ENCODE peak calls at places on chromosome 15, in four cellular contexts. T is fibroblast of lung, S is cardiac muscle cell, K is tibial nerve. U is an unnamed sample.

GRCh38 chr15:85704021-85704420 is 90.7 kb downstream of the KLHL25 start:
- DNase-seq in T (peak; percentile 36), S (no peak), K (no peak), U (no peak)

GRCh38 chr15:68479870-68480269 is 47.9 kb upstream of the ITGA11 start:
- DNase-seq in T (peak; percentile 66), S (no peak), K (no peak), U (no peak)

GRCh38 chr15:65409284-65409631 is 13.5 kb downstream of the IGDCC4 start:
- DNase-seq in T (peak; percentile 100), S (peak; percentile 97), K (no peak), U (no peak)

GRCh38 chr15:31346367-31347066 is 19.9 kb downstream of the KLF13 start:
- DNase-seq in T (no peak), S (no peak), K (no peak), U (no peak)

GRCh38 chr15:69068157-69068556 is 53.7 kb downstream of the NOX5 start:
- DNase-seq in T (no peak), S (no peak), K (no peak), U (no peak)

GRCh38 chr15:73983211-73983727 is 8.8 kb downstream of the STOML1 start:
- DNase-seq in T (peak; percentile 81), S (peak; percentile 86), K (no peak), U (no peak)

GRCh38 chr15:25805006-25805405 is 58.1 kb downstream of the ATP10A start:
- DNase-seq in T (peak; percentile 62), S (no peak), K (no peak), U (no peak)

GRCh38 chr15:34691024-34691423 is 63.8 kb downstream of the GJD2 start:
- DNase-seq in T (peak; percentile 19), S (no peak), K (no peak), U (no peak)

GRCh38 chr15:45205192-45205591 is 17.4 kb upstream of the SHF start:
- DNase-seq in T (peak; percentile 38), S (peak; percentile 73), K (no peak), U (peak; percentile 33)

GRCh38 chr15:32825219-32825618 is 107.4 kb downstream of the GREM1 start:
- DNase-seq in T (peak; percentile 42), S (peak; percentile 63), K (no peak), U (no peak)

GRCh38 chr15:42094512-42094963 is at the start of gene PLA2G4D:
- DNase-seq in T (no peak), S (no peak), K (no peak), U (no peak)

GRCh38 chr15:34366271-34367043 is 539 bp downstream of the LPCAT4 start:
- DNase-seq in T (peak; percentile 56), S (peak; percentile 67), K (peak; percentile 22), U (no peak)

GRCh38 chr15:38168472-38169057 is 84.1 kb upstream of the SPRED1 start:
- DNase-seq in T (no peak), S (no peak), K (no peak), U (no peak)

GRCh38 chr15:68997930-68998777 is 16.3 kb upstream of the NOX5 start:
- DNase-seq in T (no peak), S (no peak), K (no peak), U (no peak)

GRCh38 chr15:95996494-95996893 is 334.0 kb upstream of the NR2F2 start:
- DNase-seq in T (peak; percentile 68), S (no peak), K (no peak), U (no peak)

GRCh38 chr15:96160269-96160668 is 170.2 kb upstream of the NR2F2 start:
- DNase-seq in T (peak; percentile 55), S (peak; percentile 64), K (peak; percentile 43), U (no peak)

GRCh38 chr15:80160570-80161156 is 7.9 kb downstream of the FAH start:
- DNase-seq in T (peak; percentile 92), S (peak; percentile 97), K (no peak), U (peak; percentile 54)

GRCh38 chr15:31228980-31229826 is 97.4 kb upstream of the KLF13 start:
- DNase-seq in T (no peak), S (no peak), K (no peak), U (no peak)

GRCh38 chr15:83973816-83974215 is 261.8 kb upstream of the GOLGA6L4 start:
- DNase-seq in T (no peak), S (peak; percentile 20), K (no peak), U (no peak)

GRCh38 chr15:73078722-73079121 is 26.5 kb downstream of the NEO1 start:
- DNase-seq in T (peak; percentile 94), S (peak; percentile 93), K (no peak), U (no peak)

DNA sequence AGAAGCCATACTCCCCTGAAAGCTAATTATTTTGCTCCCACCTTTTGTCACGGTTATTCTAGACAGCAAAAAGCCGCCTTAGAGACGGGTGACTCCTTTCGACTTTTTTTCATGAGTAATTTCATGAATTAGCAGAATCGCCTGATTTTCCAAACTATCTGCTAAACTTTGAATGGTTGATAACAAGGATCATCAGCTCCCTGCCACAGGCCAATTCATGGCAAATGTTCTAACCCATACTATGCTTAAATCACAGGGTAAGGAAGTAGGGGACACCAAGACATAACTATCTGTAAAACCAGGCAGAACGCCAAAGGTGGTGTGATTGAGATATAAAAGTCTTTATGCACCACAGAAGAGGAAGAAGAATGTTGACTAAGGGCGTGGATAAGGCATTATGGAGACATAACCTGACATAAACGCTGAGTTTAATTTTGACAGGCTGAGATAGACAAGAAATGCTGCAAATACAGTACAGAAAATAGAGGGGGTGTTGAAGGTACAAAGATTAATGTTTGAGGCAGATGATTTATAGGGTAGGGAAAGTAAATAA is 891 bp upstream of the DMXL2 start:
- DNase-seq in T (no peak), S (peak; percentile 13), K (no peak), U (no peak)
- H3K27ac ChIP-seq in T (no peak overlapping the region), S (no peak overlapping the region), K (no peak overlapping the region), U (no peak overlapping the region)

GRCh38 chr15:39361497-39361896 is 219.4 kb upstream of the THBS1 start:
- DNase-seq in T (peak; percentile 32), S (no peak), K (no peak), U (no peak)
- TF ChIP-seq CTCF in T (no peak), S (no peak), K (no peak), U (no peak)

GRCh38 chr15:94263341-94264273 is 32.2 kb downstream of the MCTP2 start:
- DNase-seq in T (peak; percentile 29), S (no peak), K (no peak), U (no peak)
- H3K4me1 ChIP-seq in T (no peaks in the 10 kb centered on the region), S (no peaks in the 10 kb centered on the region), K (no peaks in the 10 kb centered on the region), U (no peaks in the 10 kb centered on the region)

DNA sequence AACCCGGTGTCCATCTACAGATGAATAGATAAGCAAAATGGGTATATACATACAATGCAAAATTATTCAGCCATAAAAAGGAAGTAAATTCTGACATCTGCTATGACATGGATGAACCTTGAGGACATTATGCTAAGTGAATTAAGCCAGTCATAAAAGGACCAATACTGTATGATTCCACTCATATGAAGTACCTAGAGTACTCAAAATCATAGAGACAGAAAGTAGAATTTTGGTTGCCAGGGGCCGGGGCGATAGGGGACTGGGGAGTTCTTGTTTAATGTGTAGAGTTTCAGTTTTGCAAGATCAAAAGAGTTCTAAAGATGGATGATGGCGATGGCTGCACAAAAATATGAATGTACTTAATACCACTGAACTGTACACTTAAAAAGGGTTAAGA is 10.3 kb downstream of the EID1 start:
- DNase-seq in T (no peak), S (no peak), K (no peak), U (no peak)
- H3K27ac ChIP-seq in T (no peak overlapping the region), S (no peak overlapping the region), K (no peak overlapping the region), U (no peak overlapping the region)